ENCODE peak calls at places on chromosomes 6 and 20, in seven cellular contexts. One of them, this sample, is unnamed.

GRCh38 chr20:57651977-57652864 is 32.0 kb upstream of the ZBP1 start:
- DNase-seq in ovary: peak
- DNase-seq in choroid plexus epithelial cell: no peak
- DNase-seq in effector memory CD4-positive, alpha-beta T cell: no peak
- DNase-seq in brain microvascular endothelial cell: no peak
- DNase-seq in adrenal gland: no peak
- DNase-seq in heart right ventricle: no peak
- DNase-seq in this sample: no peak

GRCh38 chr6:106512048-106512957 is 117.0 kb downstream of the RTN4IP1 start:
- DNase-seq in ovary: peak
- DNase-seq in choroid plexus epithelial cell: no peak
- DNase-seq in effector memory CD4-positive, alpha-beta T cell: peak
- DNase-seq in brain microvascular endothelial cell: no peak
- DNase-seq in adrenal gland: peak
- DNase-seq in heart right ventricle: peak
- DNase-seq in this sample: no peak

GRCh38 chr6:127420558-127420957 is 38.6 kb downstream of the KIAA0408 start:
- DNase-seq in ovary: no peak
- DNase-seq in choroid plexus epithelial cell: peak
- DNase-seq in effector memory CD4-positive, alpha-beta T cell: peak
- DNase-seq in brain microvascular endothelial cell: peak
- DNase-seq in adrenal gland: peak
- DNase-seq in heart right ventricle: no peak
- DNase-seq in this sample: peak

GRCh38 chr6:161319231-161319630 is 45.4 kb upstream of the AGPAT4 start:
- DNase-seq in ovary: no peak
- DNase-seq in choroid plexus epithelial cell: no peak
- DNase-seq in effector memory CD4-positive, alpha-beta T cell: no peak
- DNase-seq in brain microvascular endothelial cell: no peak
- DNase-seq in adrenal gland: no peak
- DNase-seq in heart right ventricle: no peak
- DNase-seq in this sample: no peak

GRCh38 chr20:63536997-63537524 is at the start of gene PTK6:
- DNase-seq in ovary: no peak
- DNase-seq in choroid plexus epithelial cell: no peak
- DNase-seq in effector memory CD4-positive, alpha-beta T cell: no peak
- DNase-seq in brain microvascular endothelial cell: no peak
- DNase-seq in adrenal gland: peak
- DNase-seq in heart right ventricle: peak
- DNase-seq in this sample: no peak

GRCh38 chr6:87213364-87213763 is 58.0 kb downstream of the ZNF292 start:
- DNase-seq in ovary: no peak
- DNase-seq in choroid plexus epithelial cell: no peak
- DNase-seq in effector memory CD4-positive, alpha-beta T cell: no peak
- DNase-seq in brain microvascular endothelial cell: no peak
- DNase-seq in adrenal gland: no peak
- DNase-seq in heart right ventricle: no peak
- DNase-seq in this sample: no peak

GRCh38 chr6:6712979-6713514 is 124.5 kb downstream of the LY86 start:
- DNase-seq in ovary: no peak
- DNase-seq in choroid plexus epithelial cell: no peak
- DNase-seq in effector memory CD4-positive, alpha-beta T cell: no peak
- DNase-seq in brain microvascular endothelial cell: no peak
- DNase-seq in adrenal gland: no peak
- DNase-seq in heart right ventricle: no peak
- DNase-seq in this sample: no peak

GRCh38 chr6:122476131-122476530 is 4.5 kb upstream of the SERINC1 start:
- DNase-seq in ovary: no peak
- DNase-seq in choroid plexus epithelial cell: peak
- DNase-seq in effector memory CD4-positive, alpha-beta T cell: no peak
- DNase-seq in brain microvascular endothelial cell: no peak
- DNase-seq in adrenal gland: no peak
- DNase-seq in heart right ventricle: no peak
- DNase-seq in this sample: peak

GRCh38 chr6:79610301-79611009 is 20.7 kb upstream of the SH3BGRL2 start:
- DNase-seq in ovary: no peak
- DNase-seq in choroid plexus epithelial cell: no peak
- DNase-seq in effector memory CD4-positive, alpha-beta T cell: no peak
- DNase-seq in brain microvascular endothelial cell: no peak
- DNase-seq in adrenal gland: no peak
- DNase-seq in heart right ventricle: no peak
- DNase-seq in this sample: peak

GRCh38 chr20:31595654-31596411 is 9.3 kb upstream of the ID1 start:
- DNase-seq in ovary: peak
- DNase-seq in choroid plexus epithelial cell: peak
- DNase-seq in effector memory CD4-positive, alpha-beta T cell: no peak
- DNase-seq in brain microvascular endothelial cell: no peak
- DNase-seq in adrenal gland: peak
- DNase-seq in heart right ventricle: peak
- DNase-seq in this sample: peak

GRCh38 chr20:24507182-24507853 is 37.9 kb downstream of the SYNDIG1 start:
- DNase-seq in ovary: no peak
- DNase-seq in choroid plexus epithelial cell: no peak
- DNase-seq in effector memory CD4-positive, alpha-beta T cell: no peak
- DNase-seq in brain microvascular endothelial cell: no peak
- DNase-seq in adrenal gland: no peak
- DNase-seq in heart right ventricle: no peak
- DNase-seq in this sample: no peak

GRCh38 chr20:25484224-25484846 is 76.9 kb downstream of the GINS1 start:
- DNase-seq in ovary: no peak
- DNase-seq in choroid plexus epithelial cell: no peak
- DNase-seq in effector memory CD4-positive, alpha-beta T cell: no peak
- DNase-seq in brain microvascular endothelial cell: no peak
- DNase-seq in adrenal gland: no peak
- DNase-seq in heart right ventricle: no peak
- DNase-seq in this sample: no peak

GRCh38 chr20:38167851-38168760 is 3.0 kb upstream of the TGM2 start:
- DNase-seq in ovary: no peak
- DNase-seq in choroid plexus epithelial cell: peak
- DNase-seq in effector memory CD4-positive, alpha-beta T cell: no peak
- DNase-seq in brain microvascular endothelial cell: peak
- DNase-seq in adrenal gland: peak
- DNase-seq in heart right ventricle: peak
- DNase-seq in this sample: peak

GRCh38 chr6:57182017-57182432 is 9.9 kb downstream of the BAG2 start:
- DNase-seq in ovary: no peak
- DNase-seq in choroid plexus epithelial cell: no peak
- DNase-seq in effector memory CD4-positive, alpha-beta T cell: no peak
- DNase-seq in brain microvascular endothelial cell: no peak
- DNase-seq in adrenal gland: no peak
- DNase-seq in heart right ventricle: no peak
- DNase-seq in this sample: no peak

GRCh38 chr6:109701201-109701600 is 10.1 kb downstream of the FIG4 start:
- DNase-seq in ovary: no peak
- DNase-seq in choroid plexus epithelial cell: no peak
- DNase-seq in effector memory CD4-positive, alpha-beta T cell: no peak
- DNase-seq in brain microvascular endothelial cell: no peak
- DNase-seq in adrenal gland: no peak
- DNase-seq in heart right ventricle: no peak
- DNase-seq in this sample: no peak

GRCh38 chr6:129683606-129684322 is 26.2 kb downstream of the ARHGAP18 start:
- DNase-seq in ovary: no peak
- DNase-seq in choroid plexus epithelial cell: peak
- DNase-seq in effector memory CD4-positive, alpha-beta T cell: peak
- DNase-seq in brain microvascular endothelial cell: peak
- DNase-seq in adrenal gland: peak
- DNase-seq in heart right ventricle: peak
- DNase-seq in this sample: peak

DNA sequence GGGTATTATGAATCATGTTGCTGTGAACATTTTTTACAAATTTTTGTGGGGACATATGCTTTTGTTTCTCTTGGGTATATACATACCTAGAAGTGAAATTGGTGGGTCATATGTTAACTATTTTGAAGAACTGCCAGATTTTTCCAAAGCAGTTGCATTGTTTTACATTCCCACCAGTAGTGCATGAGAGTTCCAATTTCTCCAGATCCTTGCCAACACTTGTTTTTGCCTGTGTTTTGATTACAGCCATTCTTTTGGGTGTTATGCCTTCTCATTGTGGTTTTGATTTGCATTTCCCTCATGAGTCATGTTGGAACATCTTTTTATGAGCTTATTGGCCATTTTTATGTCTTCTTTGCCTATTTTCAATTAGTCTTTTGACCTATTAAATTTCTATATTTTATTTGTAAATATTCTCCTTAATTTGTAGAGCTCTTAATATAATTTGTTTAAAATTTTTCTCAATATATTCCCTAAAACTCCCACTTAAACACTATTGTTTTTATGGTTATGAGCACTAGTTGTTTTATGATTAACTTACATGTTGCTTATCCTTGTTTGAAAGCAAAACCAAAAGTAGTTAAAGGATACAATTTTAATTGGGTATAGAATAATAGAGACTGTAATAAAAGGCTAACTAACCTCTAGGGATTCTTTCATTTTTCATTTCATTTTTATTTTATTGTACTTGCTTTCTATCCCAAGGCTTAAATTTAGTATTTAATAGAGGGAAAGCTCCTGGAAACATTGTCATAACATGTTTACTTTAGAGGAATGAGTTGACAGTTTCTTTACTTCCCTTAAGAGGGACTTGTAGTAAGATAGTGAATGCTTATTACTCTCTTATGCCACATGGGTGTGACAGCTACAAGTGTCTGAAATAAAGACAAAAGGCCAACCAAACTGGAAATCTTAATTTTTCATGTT is 5.5 kb downstream of the UBR2 start:
- DNase-seq in ovary: no peak
- DNase-seq in choroid plexus epithelial cell: peak
- DNase-seq in effector memory CD4-positive, alpha-beta T cell: no peak
- DNase-seq in brain microvascular endothelial cell: peak
- DNase-seq in adrenal gland: no peak
- DNase-seq in heart right ventricle: no peak
- DNase-seq in this sample: peak
- H3K4me3 ChIP-seq in ovary: no peak
- H3K4me3 ChIP-seq in choroid plexus epithelial cell: no peak
- H3K4me3 ChIP-seq in effector memory CD4-positive, alpha-beta T cell: no peak
- H3K4me3 ChIP-seq in brain microvascular endothelial cell: no peak
- H3K4me3 ChIP-seq in adrenal gland: no peak
- H3K4me3 ChIP-seq in heart right ventricle: peak
- H3K4me3 ChIP-seq in this sample: no peak

DNA sequence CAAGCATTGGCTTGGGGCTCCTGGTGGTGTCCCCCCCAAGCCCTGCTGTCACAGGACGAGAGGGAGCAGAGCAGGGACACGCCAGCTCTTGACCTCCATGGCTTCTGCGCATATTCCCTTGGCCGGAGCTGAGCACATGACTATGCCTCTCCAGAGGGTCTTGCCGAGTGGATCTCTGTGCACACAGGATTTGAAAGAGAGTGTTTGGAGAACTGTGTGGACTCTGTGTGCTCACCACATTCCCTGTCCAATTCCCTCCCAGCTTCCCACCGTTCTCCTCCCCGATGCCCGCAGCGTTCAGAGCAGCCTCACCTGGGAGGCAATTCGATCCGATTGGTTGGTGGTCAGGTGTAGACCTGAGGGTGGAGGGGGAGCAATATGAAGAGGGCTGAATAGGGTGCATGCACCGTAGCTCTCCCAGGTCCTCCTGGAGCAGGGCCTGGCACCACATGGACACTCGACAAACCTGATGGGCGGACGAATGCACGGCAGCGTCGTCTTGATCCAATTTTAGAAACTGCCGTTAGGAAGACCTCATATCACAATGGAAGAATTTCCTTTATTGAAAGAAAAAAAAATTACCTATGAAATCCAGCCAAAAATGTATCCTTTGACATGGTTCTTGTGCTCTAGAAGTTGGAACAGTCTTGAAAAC is 287.8 kb downstream of the CDH4 start:
- DNase-seq in ovary: no peak
- DNase-seq in choroid plexus epithelial cell: no peak
- DNase-seq in effector memory CD4-positive, alpha-beta T cell: no peak
- DNase-seq in brain microvascular endothelial cell: no peak
- DNase-seq in adrenal gland: no peak
- DNase-seq in heart right ventricle: no peak
- DNase-seq in this sample: no peak
- H3K4me3 ChIP-seq in ovary: no peak
- H3K4me3 ChIP-seq in choroid plexus epithelial cell: no peak
- H3K4me3 ChIP-seq in effector memory CD4-positive, alpha-beta T cell: no peak
- H3K4me3 ChIP-seq in brain microvascular endothelial cell: no peak
- H3K4me3 ChIP-seq in adrenal gland: no peak
- H3K4me3 ChIP-seq in heart right ventricle: no peak
- H3K4me3 ChIP-seq in this sample: no peak

DNA sequence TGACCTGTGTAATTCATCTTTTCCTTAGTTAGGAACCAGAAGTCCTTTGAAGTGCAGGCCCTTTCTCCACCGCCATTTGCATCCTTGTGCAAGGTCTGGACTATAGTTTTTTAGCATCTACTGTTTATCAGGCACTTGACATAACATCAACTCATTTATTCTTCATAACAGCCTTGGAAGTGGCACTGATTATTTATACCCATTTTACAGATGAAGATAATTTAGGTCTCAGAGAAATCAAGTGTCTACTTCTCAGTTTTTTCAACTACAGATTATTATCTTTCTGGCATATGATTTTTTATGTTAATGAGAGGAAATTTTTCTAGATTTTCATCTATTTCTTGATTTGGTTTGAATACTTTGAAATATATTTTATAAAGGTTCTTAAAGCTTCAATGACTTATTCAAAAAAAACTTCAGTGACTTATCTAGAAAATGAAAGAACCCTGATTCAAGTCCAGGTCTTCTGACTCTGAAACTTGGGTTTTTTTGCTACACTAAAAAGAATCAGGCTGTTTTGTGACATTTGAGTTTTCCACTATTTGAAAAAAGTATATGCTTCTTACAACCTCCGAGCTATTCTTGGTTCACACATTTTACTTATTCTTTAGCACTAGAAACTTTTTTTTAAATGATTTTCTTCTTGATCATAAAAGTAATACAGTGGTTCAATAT is 3.1 kb upstream of the UBE2J1 start:
- DNase-seq in ovary: no peak
- DNase-seq in choroid plexus epithelial cell: no peak
- DNase-seq in effector memory CD4-positive, alpha-beta T cell: no peak
- DNase-seq in brain microvascular endothelial cell: no peak
- DNase-seq in adrenal gland: no peak
- DNase-seq in heart right ventricle: no peak
- DNase-seq in this sample: no peak
- H3K4me3 ChIP-seq in ovary: no peak
- H3K4me3 ChIP-seq in choroid plexus epithelial cell: no peak
- H3K4me3 ChIP-seq in effector memory CD4-positive, alpha-beta T cell: no peak
- H3K4me3 ChIP-seq in brain microvascular endothelial cell: no peak
- H3K4me3 ChIP-seq in adrenal gland: no peak
- H3K4me3 ChIP-seq in heart right ventricle: no peak
- H3K4me3 ChIP-seq in this sample: no peak

GRCh38 chr6:28124350-28124970 is at the start of gene ZSCAN16:
- DNase-seq in ovary: peak
- DNase-seq in choroid plexus epithelial cell: peak
- DNase-seq in effector memory CD4-positive, alpha-beta T cell: peak
- DNase-seq in brain microvascular endothelial cell: peak
- DNase-seq in adrenal gland: peak
- DNase-seq in heart right ventricle: peak
- DNase-seq in this sample: peak
- H3K4me3 ChIP-seq in ovary: peak
- H3K4me3 ChIP-seq in choroid plexus epithelial cell: peak
- H3K4me3 ChIP-seq in effector memory CD4-positive, alpha-beta T cell: peak
- H3K4me3 ChIP-seq in brain microvascular endothelial cell: peak
- H3K4me3 ChIP-seq in adrenal gland: peak
- H3K4me3 ChIP-seq in heart right ventricle: peak
- H3K4me3 ChIP-seq in this sample: peak